ENCODE peak calls at places on chromosomes 6 and 20, in eight cellular contexts. One of them, this sample, is unnamed.
A peak's percentile ranks its signal among the peaks of the same experiment; 100 is the strongest.

GRCh38 chr20:33917813-33918525 is 75.7 kb upstream of the RALY start:
- DNase-seq in left ventricle myocardium inferior: no peak
- DNase-seq in heart right ventricle: no peak
- DNase-seq in heart left ventricle: no peak
- DNase-seq in stomach: no peak
- DNase-seq in cardiac muscle cell: no peak
- DNase-seq in esophagus squamous epithelium: no peak
- DNase-seq in fibroblast of lung: no peak
- DNase-seq in this sample: no peak

GRCh38 chr6:129186988-129187387 is 304.1 kb downstream of the LAMA2 start:
- DNase-seq in left ventricle myocardium inferior: no peak
- DNase-seq in fibroblast of lung: peak; percentile 73
- DNase-seq in cardiac muscle cell: peak; percentile 71
- DNase-seq in stomach: no peak
- DNase-seq in heart left ventricle: no peak
- DNase-seq in esophagus squamous epithelium: no peak
- DNase-seq in heart right ventricle: no peak
- DNase-seq in this sample: no peak

GRCh38 chr6:118667988-118668387 is 16.6 kb upstream of the CEP85L start:
- DNase-seq in heart right ventricle: no peak
- DNase-seq in esophagus squamous epithelium: no peak
- DNase-seq in heart left ventricle: no peak
- DNase-seq in stomach: no peak
- DNase-seq in left ventricle myocardium inferior: no peak
- DNase-seq in fibroblast of lung: no peak
- DNase-seq in cardiac muscle cell: peak; percentile 13
- DNase-seq in this sample: no peak

GRCh38 chr20:1654994-1655393 is 2.6 kb downstream of the SIRPG start:
- DNase-seq in cardiac muscle cell: no peak
- DNase-seq in stomach: no peak
- DNase-seq in left ventricle myocardium inferior: no peak
- DNase-seq in esophagus squamous epithelium: no peak
- DNase-seq in heart left ventricle: no peak
- DNase-seq in fibroblast of lung: no peak
- DNase-seq in heart right ventricle: no peak
- DNase-seq in this sample: no peak

GRCh38 chr6:39312912-39313525 is 1.2 kb downstream of the KCNK17 start:
- DNase-seq in stomach: no peak
- DNase-seq in left ventricle myocardium inferior: peak; percentile 22
- DNase-seq in cardiac muscle cell: no peak
- DNase-seq in heart right ventricle: no peak
- DNase-seq in fibroblast of lung: no peak
- DNase-seq in esophagus squamous epithelium: no peak
- DNase-seq in heart left ventricle: no peak
- DNase-seq in this sample: no peak

GRCh38 chr6:17945111-17945510 is 42.3 kb downstream of the KIF13A start:
- DNase-seq in heart left ventricle: no peak
- DNase-seq in cardiac muscle cell: no peak
- DNase-seq in heart right ventricle: no peak
- DNase-seq in esophagus squamous epithelium: no peak
- DNase-seq in left ventricle myocardium inferior: no peak
- DNase-seq in fibroblast of lung: no peak
- DNase-seq in stomach: no peak
- DNase-seq in this sample: no peak

GRCh38 chr6:13522639-13523038 is 35.2 kb upstream of the GFOD1 start:
- DNase-seq in esophagus squamous epithelium: no peak
- DNase-seq in stomach: no peak
- DNase-seq in left ventricle myocardium inferior: no peak
- DNase-seq in cardiac muscle cell: peak; percentile 65
- DNase-seq in heart right ventricle: no peak
- DNase-seq in heart left ventricle: no peak
- DNase-seq in fibroblast of lung: peak; percentile 60
- DNase-seq in this sample: no peak

GRCh38 chr20:37464173-37464572 is 56.9 kb upstream of the NNAT start:
- DNase-seq in heart left ventricle: no peak
- DNase-seq in esophagus squamous epithelium: no peak
- DNase-seq in left ventricle myocardium inferior: no peak
- DNase-seq in fibroblast of lung: no peak
- DNase-seq in cardiac muscle cell: no peak
- DNase-seq in stomach: no peak
- DNase-seq in heart right ventricle: no peak
- DNase-seq in this sample: no peak

GRCh38 chr6:19157496-19157895 is 679.7 kb upstream of the ID4 start:
- DNase-seq in left ventricle myocardium inferior: no peak
- DNase-seq in esophagus squamous epithelium: no peak
- DNase-seq in cardiac muscle cell: no peak
- DNase-seq in heart left ventricle: no peak
- DNase-seq in stomach: no peak
- DNase-seq in heart right ventricle: no peak
- DNase-seq in fibroblast of lung: no peak
- DNase-seq in this sample: no peak

GRCh38 chr6:159608961-159609673 is 83.9 kb downstream of the SOD2 start:
- DNase-seq in cardiac muscle cell: peak; percentile 65
- DNase-seq in left ventricle myocardium inferior: no peak
- DNase-seq in heart right ventricle: no peak
- DNase-seq in fibroblast of lung: peak; percentile 39
- DNase-seq in heart left ventricle: no peak
- DNase-seq in stomach: no peak
- DNase-seq in esophagus squamous epithelium: no peak
- DNase-seq in this sample: no peak

DNA sequence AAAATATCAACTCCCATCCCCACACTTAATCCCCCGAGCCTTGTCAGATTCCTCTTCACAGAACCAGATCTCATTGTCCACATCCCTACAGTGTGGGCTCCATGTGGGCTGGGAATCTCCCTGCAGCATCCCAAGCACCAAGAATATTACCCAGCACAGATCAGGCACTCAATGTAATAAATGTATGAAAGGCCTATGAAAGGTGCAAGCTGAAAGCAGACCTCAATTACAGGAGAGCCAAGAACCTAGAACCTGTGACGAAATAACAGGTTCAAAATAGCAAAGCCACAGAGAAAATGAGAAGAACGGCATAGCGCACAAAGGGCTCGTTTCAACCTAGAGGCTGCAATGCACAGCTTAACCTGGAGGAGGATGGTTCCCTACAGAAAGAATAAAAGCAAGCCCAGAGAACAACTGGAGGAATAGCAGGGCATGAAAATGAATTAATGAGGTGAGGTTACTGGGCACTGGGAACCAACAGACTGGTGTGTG is 3.1 kb downstream of the SLC23A2 start:
- DNase-seq in esophagus squamous epithelium: no peak
- DNase-seq in stomach: no peak
- DNase-seq in left ventricle myocardium inferior: no peak
- DNase-seq in heart right ventricle: no peak
- DNase-seq in cardiac muscle cell: no peak
- DNase-seq in heart left ventricle: no peak
- DNase-seq in fibroblast of lung: no peak
- DNase-seq in this sample: no peak
- H3K4me1 ChIP-seq in esophagus squamous epithelium: peaks cover 25% of the 10 kb centered on the region
- H3K4me1 ChIP-seq in stomach: peaks cover 28% of the 10 kb centered on the region
- H3K4me1 ChIP-seq in left ventricle myocardium inferior: peaks cover 18% of the 10 kb centered on the region
- H3K4me1 ChIP-seq in heart right ventricle: peaks cover 20% of the 10 kb centered on the region
- H3K4me1 ChIP-seq in cardiac muscle cell: no peaks in the 10 kb centered on the region
- H3K4me1 ChIP-seq in heart left ventricle: peaks cover 7% of the 10 kb centered on the region
- H3K4me1 ChIP-seq in fibroblast of lung: peaks cover 6% of the 10 kb centered on the region
- H3K4me1 ChIP-seq in this sample: peaks cover 30% of the 10 kb centered on the region

DNA sequence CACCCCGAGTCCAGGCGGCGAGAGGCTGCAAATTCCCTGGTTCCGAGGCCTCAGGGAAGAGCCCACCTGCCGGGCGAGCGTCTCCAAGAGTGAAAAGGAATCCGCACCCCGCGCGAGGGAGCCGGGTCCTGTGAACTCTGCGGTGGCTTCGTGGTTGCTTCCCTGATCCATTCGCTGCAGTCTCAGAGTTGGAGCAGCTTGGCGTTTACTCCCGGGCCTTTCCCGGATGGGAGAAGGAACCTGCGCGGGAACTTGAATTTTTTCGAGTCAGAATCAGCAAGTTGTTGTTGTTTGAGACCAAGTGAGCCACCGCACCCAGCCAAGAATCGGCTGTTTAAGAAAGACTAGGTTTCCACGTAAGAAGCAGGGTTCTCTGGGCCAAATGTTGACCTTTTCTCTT is 12.8 kb downstream of the PRSS16 start:
- DNase-seq in heart left ventricle: no peak
- DNase-seq in left ventricle myocardium inferior: no peak
- DNase-seq in fibroblast of lung: no peak
- DNase-seq in cardiac muscle cell: peak; percentile 25
- DNase-seq in esophagus squamous epithelium: no peak
- DNase-seq in heart right ventricle: no peak
- DNase-seq in stomach: no peak
- DNase-seq in this sample: no peak
- H3K4me3 ChIP-seq in heart left ventricle: no peak overlapping the region
- H3K4me3 ChIP-seq in left ventricle myocardium inferior: no peak overlapping the region
- H3K4me3 ChIP-seq in fibroblast of lung: peak overlapping the region; percentile 8
- H3K4me3 ChIP-seq in cardiac muscle cell: no peak overlapping the region
- H3K4me3 ChIP-seq in esophagus squamous epithelium: no peak overlapping the region
- H3K4me3 ChIP-seq in heart right ventricle: no peak overlapping the region
- H3K4me3 ChIP-seq in stomach: no peak overlapping the region
- H3K4me3 ChIP-seq in this sample: no peak overlapping the region

GRCh38 chr6:10404107-10404798 is 10.6 kb downstream of the TFAP2A start:
- DNase-seq in left ventricle myocardium inferior: peak; percentile 81
- DNase-seq in cardiac muscle cell: peak; percentile 97
- DNase-seq in esophagus squamous epithelium: peak; percentile 68
- DNase-seq in heart left ventricle: peak; percentile 82
- DNase-seq in fibroblast of lung: peak; percentile 92
- DNase-seq in stomach: peak; percentile 91
- DNase-seq in heart right ventricle: peak; percentile 83
- DNase-seq in this sample: peak; percentile 94
- H3K4me1 ChIP-seq in left ventricle myocardium inferior: peaks cover 13% of the 10 kb centered on the region
- H3K4me1 ChIP-seq in cardiac muscle cell: no peaks in the 10 kb centered on the region
- H3K4me1 ChIP-seq in esophagus squamous epithelium: peaks cover 98% of the 10 kb centered on the region
- H3K4me1 ChIP-seq in heart left ventricle: no peaks in the 10 kb centered on the region
- H3K4me1 ChIP-seq in fibroblast of lung: peaks cover 8% of the 10 kb centered on the region
- H3K4me1 ChIP-seq in stomach: peaks cover 13% of the 10 kb centered on the region
- H3K4me1 ChIP-seq in heart right ventricle: peaks cover 13% of the 10 kb centered on the region
- H3K4me1 ChIP-seq in this sample: peaks cover 15% of the 10 kb centered on the region

GRCh38 chr6:106973841-106974336 is 640 bp downstream of the CD24 start:
- DNase-seq in heart left ventricle: no peak
- DNase-seq in stomach: peak; percentile 36
- DNase-seq in fibroblast of lung: no peak
- DNase-seq in left ventricle myocardium inferior: no peak
- DNase-seq in esophagus squamous epithelium: no peak
- DNase-seq in heart right ventricle: no peak
- DNase-seq in cardiac muscle cell: no peak
- DNase-seq in this sample: no peak

GRCh38 chr6:106974999-106975698 is 620 bp upstream of the CD24 start:
- DNase-seq in fibroblast of lung: no peak
- DNase-seq in esophagus squamous epithelium: peak; percentile 14
- DNase-seq in heart left ventricle: no peak
- DNase-seq in cardiac muscle cell: peak; percentile 7
- DNase-seq in heart right ventricle: peak; percentile 7
- DNase-seq in stomach: peak; percentile 75
- DNase-seq in left ventricle myocardium inferior: peak; percentile 29
- DNase-seq in this sample: no peak

GRCh38 chr6:106975699-106976032 is 1.1 kb upstream of the CD24 start:
- DNase-seq in fibroblast of lung: peak; percentile 10
- DNase-seq in esophagus squamous epithelium: no peak
- DNase-seq in heart right ventricle: no peak
- DNase-seq in heart left ventricle: no peak
- DNase-seq in stomach: no peak
- DNase-seq in left ventricle myocardium inferior: no peak
- DNase-seq in cardiac muscle cell: peak; percentile 6
- DNase-seq in this sample: no peak

GRCh38 chr6:106973018-106973840 is 1.3 kb downstream of the CD24 start:
- DNase-seq in left ventricle myocardium inferior: no peak
- DNase-seq in stomach: peak; percentile 52
- DNase-seq in heart left ventricle: no peak
- DNase-seq in heart right ventricle: no peak
- DNase-seq in cardiac muscle cell: no peak
- DNase-seq in esophagus squamous epithelium: no peak
- DNase-seq in fibroblast of lung: peak; percentile 2
- DNase-seq in this sample: no peak

DNA sequence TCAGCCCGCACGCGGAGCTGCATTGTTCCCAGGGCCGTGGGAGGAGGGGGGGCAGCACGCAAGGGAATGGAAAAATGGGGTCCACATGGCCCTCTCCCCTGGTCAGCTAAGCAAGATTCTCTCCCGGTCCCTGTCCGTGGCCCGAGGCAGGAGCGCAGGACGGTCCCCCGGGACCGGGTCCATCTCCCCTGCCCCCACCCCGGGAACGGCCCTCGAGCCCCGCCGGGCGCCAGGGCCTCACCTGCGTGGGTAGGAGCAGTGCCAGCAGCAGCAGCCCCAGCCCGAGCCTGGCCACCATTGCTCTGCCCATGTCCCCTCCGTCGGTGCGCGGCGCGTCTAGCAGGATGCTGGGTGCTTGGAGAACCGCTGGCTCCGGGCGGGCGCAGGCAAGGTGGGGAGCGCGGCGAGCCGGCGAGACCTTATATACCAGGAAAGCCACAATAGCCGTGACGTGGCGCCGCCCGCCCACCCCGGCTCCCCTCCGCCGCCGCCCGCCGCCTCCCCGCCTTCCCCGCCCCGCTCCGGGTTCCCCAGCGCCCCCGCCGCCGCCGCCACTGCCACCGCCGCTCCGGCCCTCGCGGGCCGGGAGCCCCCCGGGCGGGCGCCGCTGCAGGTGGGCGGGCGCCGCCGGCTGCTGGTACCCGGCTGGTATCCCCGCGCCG is at the start of gene CD24:
- DNase-seq in heart right ventricle: no peak
- DNase-seq in fibroblast of lung: no peak
- DNase-seq in left ventricle myocardium inferior: no peak
- DNase-seq in heart left ventricle: no peak
- DNase-seq in cardiac muscle cell: no peak
- DNase-seq in esophagus squamous epithelium: no peak
- DNase-seq in stomach: peak; percentile 86
- DNase-seq in this sample: no peak
- H3K4me3 ChIP-seq in heart right ventricle: peak within 1 kb of the TSS; percentile 61
- H3K4me3 ChIP-seq in fibroblast of lung: peak within 1 kb of the TSS; percentile 53
- H3K4me3 ChIP-seq in left ventricle myocardium inferior: peak within 1 kb of the TSS; percentile 71
- H3K4me3 ChIP-seq in heart left ventricle: peak within 1 kb of the TSS; percentile 62
- H3K4me3 ChIP-seq in cardiac muscle cell: peak within 1 kb of the TSS; percentile 75
- H3K4me3 ChIP-seq in esophagus squamous epithelium: peak within 1 kb of the TSS; percentile 76
- H3K4me3 ChIP-seq in stomach: peak within 1 kb of the TSS; percentile 58
- H3K4me3 ChIP-seq in this sample: peak within 1 kb of the TSS; percentile 62

DNA sequence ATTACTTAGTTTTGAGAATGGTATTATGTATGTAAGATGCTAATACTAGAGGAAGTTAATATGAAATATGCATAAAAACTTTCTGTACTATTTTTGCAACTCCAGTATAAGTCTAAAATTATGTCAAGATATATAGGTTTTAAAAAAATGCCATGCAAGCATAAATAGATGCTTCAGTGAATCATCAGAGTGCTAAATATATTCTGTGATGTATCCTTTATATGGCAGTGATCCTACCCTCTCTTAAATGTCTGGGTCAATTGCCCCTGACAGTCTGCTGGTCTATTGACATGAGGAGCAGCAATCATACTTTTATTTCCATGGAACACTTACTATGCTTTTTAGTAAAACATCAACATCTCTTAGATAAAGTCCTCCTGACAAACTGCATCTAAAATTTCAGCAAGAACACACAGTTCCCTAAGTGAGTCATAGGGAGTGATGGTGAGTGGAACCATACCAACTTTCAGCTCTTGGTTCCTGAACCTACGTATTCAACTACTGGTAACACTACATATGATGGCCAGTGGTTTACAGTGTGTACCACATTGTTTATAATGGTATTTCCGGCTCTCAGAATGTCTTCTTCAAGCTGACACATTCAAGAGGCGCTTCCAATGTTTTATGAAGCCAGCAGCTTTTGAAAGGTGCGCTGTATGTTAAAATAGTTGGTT is 928.7 kb upstream of the GJE1 start:
- DNase-seq in stomach: no peak
- DNase-seq in heart left ventricle: no peak
- DNase-seq in esophagus squamous epithelium: no peak
- DNase-seq in heart right ventricle: no peak
- DNase-seq in cardiac muscle cell: peak; percentile 18
- DNase-seq in fibroblast of lung: peak; percentile 98
- DNase-seq in left ventricle myocardium inferior: no peak
- DNase-seq in this sample: no peak
- H3K4me1 ChIP-seq in stomach: no peaks in the 10 kb centered on the region
- H3K4me1 ChIP-seq in heart left ventricle: no peaks in the 10 kb centered on the region
- H3K4me1 ChIP-seq in esophagus squamous epithelium: no peaks in the 10 kb centered on the region
- H3K4me1 ChIP-seq in heart right ventricle: no peaks in the 10 kb centered on the region
- H3K4me1 ChIP-seq in cardiac muscle cell: no peaks in the 10 kb centered on the region
- H3K4me1 ChIP-seq in fibroblast of lung: no peaks in the 10 kb centered on the region
- H3K4me1 ChIP-seq in left ventricle myocardium inferior: no peaks in the 10 kb centered on the region
- H3K4me1 ChIP-seq in this sample: no peaks in the 10 kb centered on the region

This sample was measured in adrenal gland.